ENCODE peak calls at places on chromosomes 4 and X, in nine cellular contexts. E is fibroblast of mammary gland, U is Peyer's patch, O is AG10803, X is mucosa of descending colon, L is ascending aorta, H is spleen, F is stomach, Q is HepG2. P is an unnamed sample.

GRCh38 chr4:121326580-121326979 is 54.2 kb downstream of the QRFPR start:
- DNase-seq in E (no peak), Q (no peak), O (no peak), L (no peak), U (no peak), F (no peak), H (no peak), X (no peak), P (no peak)

GRCh38 chr4:76947369-76947768 is 2.2 kb upstream of the SEPTIN11 start:
- DNase-seq in U (no peak), X (no peak), F (no peak), Q (no peak), E (no peak), L (no peak), H (no peak), O (no peak), P (no peak)

GRCh38 chr4:95124906-95125504 is 367.2 kb downstream of the BMPR1B start:
- DNase-seq in O (peak; percentile 75), X (no peak), L (no peak), F (no peak), E (peak; percentile 78), U (no peak), Q (peak; percentile 8), H (no peak), P (peak; percentile 48)

GRCh38 chrX:71253253-71254091 is 468 bp downstream of the ZMYM3 start:
- DNase-seq in X (peak; percentile 67), U (peak; percentile 17), E (peak; percentile 24), F (peak; percentile 39), L (peak; percentile 68), Q (peak; percentile 13), H (peak; percentile 81), O (peak; percentile 32), P (no peak)

GRCh38 chr4:180060159-180060889 is 2182.9 kb upstream of the TENM3 start:
- DNase-seq in E (peak; percentile 2), Q (no peak), O (no peak), U (no peak), L (no peak), H (no peak), F (no peak), X (no peak), P (no peak)

GRCh38 chr4:128862608-128863313 is 53.3 kb downstream of the JADE1 start:
- DNase-seq in O (no peak), U (no peak), L (no peak), X (no peak), F (no peak), H (peak; percentile 74), E (no peak), Q (no peak), P (no peak)

GRCh38 chrX:38539748-38540147 is 21.6 kb upstream of the TSPAN7 start:
- DNase-seq in X (no peak), U (no peak), O (no peak), Q (no peak), H (no peak), E (no peak), L (no peak), F (no peak), P (no peak)

GRCh38 chr4:147731611-147732515 is at the start of gene ARHGAP10:
- DNase-seq in O (peak; percentile 79), U (peak; percentile 32), L (peak; percentile 89), X (peak; percentile 69), H (peak; percentile 90), F (peak; percentile 73), E (peak; percentile 77), Q (no peak), P (no peak)

GRCh38 chr4:114600672-114601071 is 2.1 kb downstream of the UGT8 start:
- DNase-seq in L (no peak), F (no peak), H (no peak), Q (no peak), E (no peak), O (no peak), X (no peak), U (no peak), P (no peak)

GRCh38 chr4:71188197-71188625 is 150.6 kb upstream of the SLC4A4 start:
- DNase-seq in O (no peak), U (no peak), F (no peak), X (no peak), Q (no peak), E (no peak), H (no peak), L (no peak), P (no peak)

GRCh38 chr4:6747690-6748068 is 31.7 kb downstream of the BLOC1S4 start:
- DNase-seq in H (no peak), U (no peak), O (no peak), X (peak; percentile 76), E (no peak), F (peak; percentile 58), L (no peak), Q (no peak), P (no peak)

GRCh38 chrX:29397506-29397905 is 810.3 kb downstream of the IL1RAPL1 start:
- DNase-seq in O (peak; percentile 50), L (no peak), U (no peak), F (no peak), E (peak; percentile 15), H (no peak), Q (no peak), X (no peak), P (no peak)

GRCh38 chr4:156496797-156497196 is 474.8 kb downstream of the PDGFC start:
- DNase-seq in O (peak; percentile 89), F (no peak), Q (no peak), E (peak; percentile 68), U (no peak), L (no peak), H (no peak), X (no peak), P (peak; percentile 98)

GRCh38 chr4:121728798-121729226 is 32.0 kb upstream of the ANXA5 start:
- DNase-seq in L (no peak), Q (no peak), E (peak; percentile 74), X (no peak), H (no peak), O (peak; percentile 97), U (no peak), F (no peak), P (peak; percentile 74)

GRCh38 chrX:74925210-74926088 is at the start of gene NEXMIF:
- DNase-seq in Q (peak; percentile 6), U (peak; percentile 17), X (peak; percentile 13), E (peak; percentile 7), O (peak; percentile 9), L (no peak), F (peak; percentile 48), H (peak; percentile 79), P (no peak)
- TF ChIP-seq CTCF in Q (peak; percentile 40), U (no peak), X (no peak), E (no peak), O (no peak), L (no peak), F (no peak), H (no peak), P (peak; percentile 1)

GRCh38 chr4:152785639-152786517 is 6.1 kb downstream of the ARFIP1 start:
- DNase-seq in X (no peak), E (peak; percentile 28), H (no peak), U (no peak), L (no peak), O (peak; percentile 64), Q (no peak), F (no peak), P (no peak)

GRCh38 chr4:152780267-152780811 is 585 bp downstream of the ARFIP1 start:
- DNase-seq in E (peak; percentile 33), X (no peak), F (no peak), H (no peak), O (peak; percentile 52), Q (peak; percentile 13), U (no peak), L (no peak), P (no peak)

GRCh38 chr4:152778656-152779512 is 646 bp downstream of the TIGD4 start:
- DNase-seq in U (peak; percentile 46), Q (peak; percentile 3), X (peak; percentile 44), O (peak; percentile 14), H (peak; percentile 77), L (no peak), E (peak; percentile 8), F (peak; percentile 36), P (no peak)

GRCh38 chr4:152779513-152780266 is at the start of the genes ARFIP1 and TIGD4:
- DNase-seq in E (peak; percentile 96), U (peak; percentile 92), L (peak; percentile 99), X (peak; percentile 99), H (peak; percentile 99), F (peak; percentile 98), Q (peak; percentile 95), O (peak; percentile 96), P (peak; percentile 83)

GRCh38 chr4:152784490-152785195 is 4.9 kb downstream of the ARFIP1 start:
- DNase-seq in O (peak; percentile 83), H (no peak), X (no peak), Q (peak; percentile 5), F (no peak), E (peak; percentile 87), L (no peak), U (no peak), P (peak; percentile 67)
- TF ChIP-seq CTCF in O (peak; percentile 44), H (no peak), X (no peak), Q (no peak), F (no peak), E (peak; percentile 36), L (no peak), U (no peak), P (peak; percentile 27)

DNA sequence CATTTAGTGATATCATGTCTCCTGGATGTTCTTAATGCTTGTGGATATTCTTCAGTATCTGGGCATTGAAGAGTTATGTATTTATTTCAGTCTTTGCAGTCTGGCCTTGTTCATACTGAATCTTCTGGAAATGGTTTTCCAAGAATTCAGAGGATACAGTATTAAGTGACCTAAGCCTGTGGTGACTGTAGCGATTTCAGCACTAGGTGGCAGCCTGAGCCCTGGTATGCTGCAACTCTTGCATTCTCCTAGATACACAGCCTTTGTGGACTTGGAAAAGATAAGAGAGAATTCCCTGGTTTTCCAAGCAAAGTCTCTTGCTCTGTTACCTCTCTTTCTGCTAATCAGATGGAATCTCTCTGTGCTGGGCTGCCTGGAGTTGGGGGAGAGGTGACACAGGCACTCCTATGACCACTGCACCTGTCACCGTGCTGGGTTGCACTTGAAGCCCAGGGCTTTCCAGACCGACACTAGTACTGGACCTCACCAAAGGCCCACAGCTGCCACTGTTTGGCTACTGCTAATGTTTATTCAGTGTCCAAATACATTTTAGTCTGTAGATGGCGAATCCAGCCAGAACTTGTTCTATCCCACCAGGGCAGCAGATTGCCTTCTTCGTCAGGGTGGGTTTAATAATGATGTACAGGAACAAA is 19.3 kb upstream of the SPIN2A start:
- DNase-seq in O (peak; percentile 33), U (no peak), H (no peak), L (no peak), E (peak; percentile 28), Q (peak; percentile 50), X (peak; percentile 55), F (peak; percentile 37), P (peak; percentile 4)
- TF ChIP-seq CTCF in O (peak; percentile 51), U (peak; percentile 37), H (no peak), L (no peak), E (peak; percentile 20), Q (peak; percentile 77), X (no peak), F (no peak), P (peak; percentile 62)

GRCh38 chr4:125765936-125766335 is 451.2 kb downstream of the FAT4 start:
- DNase-seq in L (no peak), Q (no peak), E (peak; percentile 35), H (no peak), X (no peak), O (peak; percentile 43), F (no peak), U (no peak), P (no peak)

GRCh38 chr4:125758438-125758837 is 443.7 kb downstream of the FAT4 start:
- DNase-seq in O (no peak), Q (no peak), U (no peak), F (no peak), L (no peak), E (no peak), X (no peak), H (no peak), P (no peak)

GRCh38 chr4:125760956-125761355 is 446.2 kb downstream of the FAT4 start:
- DNase-seq in E (no peak), F (no peak), L (no peak), O (no peak), H (no peak), U (no peak), Q (no peak), X (no peak), P (no peak)

GRCh38 chr4:125762537-125762936 is 447.8 kb downstream of the FAT4 start:
- DNase-seq in U (no peak), Q (no peak), O (no peak), H (no peak), F (no peak), X (no peak), L (no peak), E (peak; percentile 4), P (no peak)
- TF ChIP-seq CTCF in U (no peak), Q (no peak), O (peak; percentile 17), H (no peak), F (no peak), X (no peak), L (no peak), E (peak; percentile 39), P (no peak)

P was measured in AG09309.